ENCODE peak calls at places on chromosomes 6 and 20, in four cellular contexts. A is T-helper 9 cell; B is breast epithelium; N is stimulated activated CD8-positive, alpha-beta memory T cell treated with anti-CD3 and anti-CD28 coated beads, Interleukin-7, amount 100 ng/mL, for 24 hours. W is an unnamed sample.

GRCh38 chr20:23387118-23387443 is 25.1 kb downstream of the GZF1 start:
- DNase-seq in A (no peak), B (no peak), N (no peak), W (no peak)

GRCh38 chr6:53734473-53735299 is 60.1 kb upstream of the LRRC1 start:
- DNase-seq in A (no peak), B (no peak), N (no peak), W (peak)

GRCh38 chr6:123333000-123333756 is 303.6 kb downstream of the TRDN start:
- DNase-seq in A (no peak), B (no peak), N (no peak), W (no peak)

GRCh38 chr6:10154251-10154650 is 260.6 kb downstream of the TFAP2A start:
- DNase-seq in A (no peak), B (no peak), N (no peak), W (no peak)

GRCh38 chr20:54643761-54644160 is 168.4 kb downstream of the DOK5 start:
- DNase-seq in A (no peak), B (no peak), N (no peak), W (no peak)

GRCh38 chr6:97437087-97437486 is 154.1 kb upstream of the MMS22L start:
- DNase-seq in A (no peak), B (no peak), N (no peak), W (peak)

GRCh38 chr6:36289281-36290018 is 19.6 kb downstream of the PNPLA1 start:
- DNase-seq in A (no peak), B (no peak), N (no peak), W (no peak)

GRCh38 chr6:30154709-30155521 is 6.1 kb downstream of the TRIM10 start:
- DNase-seq in A (no peak), B (no peak), N (no peak), W (no peak)

GRCh38 chr6:88651400-88651799 is 312.0 kb downstream of the RNGTT start:
- DNase-seq in A (no peak), B (no peak), N (no peak), W (no peak)

GRCh38 chr20:54014301-54014914 is 56.0 kb downstream of the BCAS1 start:
- DNase-seq in A (no peak), B (no peak), N (no peak), W (no peak)

GRCh38 chr6:148345176-148345575 is 2.5 kb downstream of the SASH1 start:
- DNase-seq in A (no peak), B (no peak), N (no peak), W (peak)

GRCh38 chr6:168221000-168221399 is 98.6 kb downstream of the DACT2 start:
- DNase-seq in A (no peak), B (peak), N (no peak), W (no peak)

GRCh38 chr6:119322715-119323350 is 26.7 kb downstream of the MAN1A1 start:
- DNase-seq in A (peak), B (no peak), N (no peak), W (no peak)

GRCh38 chr6:704037-704436 is 11.1 kb upstream of the EXOC2 start:
- DNase-seq in A (no peak), B (no peak), N (no peak), W (no peak)

GRCh38 chr20:44454301-44454963 is 21.2 kb upstream of the TTPAL start:
- DNase-seq in A (no peak), B (no peak), N (no peak), W (no peak)

GRCh38 chr6:147949981-147950622 is 392.5 kb upstream of the SASH1 start:
- DNase-seq in A (no peak), B (no peak), N (no peak), W (no peak)

GRCh38 chr6:34791164-34791841 is 580 bp upstream of the BLTP3A start:
- DNase-seq in A (peak), B (peak), N (no peak), W (peak)

GRCh38 chr6:155946860-155947259 is 491.2 kb upstream of the NOX3 start:
- DNase-seq in A (no peak), B (no peak), N (no peak), W (no peak)